ENCODE peak calls at places on chromosomes 3 and 15, in seven cellular contexts. P is cerebellum, T is glutamatergic neuron, L is AG04450, Q is iPS DF 6.9, W is HFF-Myc, F is ovary. X is an unnamed sample.

GRCh38 chr3:33579843-33580242 is 138.2 kb downstream of the CLASP2 start:
- DNase-seq in W (no peak), Q (no peak), F (no peak), L (no peak), T (no peak), P (no peak), X (no peak)

GRCh38 chr3:47399016-47399415 is 18.2 kb downstream of the PTPN23 start:
- DNase-seq in F (no peak), W (no peak), L (no peak), P (no peak), T (no peak), Q (no peak), X (no peak)

GRCh38 chr3:195097331-195098255 is 173.4 kb downstream of the XXYLT1 start:
- DNase-seq in L (no peak), W (no peak), T (peak; percentile 10), F (no peak), Q (no peak), P (no peak), X (no peak)

GRCh38 chr15:31605467-31605931 is 278.9 kb downstream of the KLF13 start:
- DNase-seq in L (no peak), W (no peak), P (no peak), Q (no peak), T (peak; percentile 47), F (no peak), X (peak; percentile 27)

GRCh38 chr3:13513913-13514517 is 33.9 kb downstream of the HDAC11 start:
- DNase-seq in T (no peak), L (no peak), P (no peak), Q (no peak), W (no peak), F (no peak), X (no peak)

GRCh38 chr15:89383635-89384604 is 49.3 kb upstream of the POLG start:
- DNase-seq in W (peak; percentile 21), P (peak; percentile 81), T (peak; percentile 72), F (peak; percentile 51), L (no peak), Q (no peak), X (peak; percentile 72)

GRCh38 chr3:197178998-197179397 is 119.4 kb downstream of the DLG1 start:
- DNase-seq in F (no peak), T (no peak), P (no peak), L (no peak), Q (no peak), W (no peak), X (no peak)

GRCh38 chr3:182413061-182413460 is 380.2 kb upstream of the ATP11B start:
- DNase-seq in L (no peak), F (no peak), P (no peak), Q (no peak), T (no peak), W (no peak), X (no peak)

GRCh38 chr15:75068748-75069147 is 45.4 kb downstream of the PPCDC start:
- DNase-seq in W (no peak), F (no peak), Q (no peak), P (no peak), L (no peak), T (no peak), X (no peak)

GRCh38 chr3:133283958-133284807 is 115.7 kb upstream of the BFSP2 start:
- DNase-seq in L (no peak), F (no peak), W (no peak), T (no peak), Q (peak; percentile 25), P (no peak), X (no peak)

GRCh38 chr3:102124301-102125158 is 275.2 kb downstream of the NFKBIZ start:
- DNase-seq in P (no peak), Q (no peak), L (no peak), T (no peak), F (no peak), W (no peak), X (no peak)

X was measured in Ammon's horn.